ENCODE peak calls at places on chromosomes 3 and 15, in seven cellular contexts. One of them, this sample, is unnamed. For H3K4me1, the result is how much of the 10 kb centered on the place peaks cover.

GRCh38 chr3:46021516-46021915 is 5.8 kb downstream of the XCR1 start:
- DNase-seq in esophagus muscularis mucosa: peak
- DNase-seq in gastrocnemius medialis: no peak
- DNase-seq in pancreas: no peak
- DNase-seq in H9: no peak
- DNase-seq in stomach: no peak
- DNase-seq in A549: no peak
- DNase-seq in this sample: no peak

GRCh38 chr3:122969585-122970453 is 57.7 kb downstream of the SEMA5B start:
- DNase-seq in esophagus muscularis mucosa: no peak
- DNase-seq in gastrocnemius medialis: no peak
- DNase-seq in pancreas: no peak
- DNase-seq in H9: no peak
- DNase-seq in stomach: no peak
- DNase-seq in A549: no peak
- DNase-seq in this sample: no peak

GRCh38 chr3:61634678-61635077 is 73.3 kb downstream of the PTPRG start:
- DNase-seq in esophagus muscularis mucosa: no peak
- DNase-seq in gastrocnemius medialis: no peak
- DNase-seq in pancreas: no peak
- DNase-seq in H9: no peak
- DNase-seq in stomach: no peak
- DNase-seq in A549: no peak
- DNase-seq in this sample: no peak

GRCh38 chr3:24151595-24151994 is 206.5 kb downstream of the NR1D2 start:
- DNase-seq in esophagus muscularis mucosa: no peak
- DNase-seq in gastrocnemius medialis: no peak
- DNase-seq in pancreas: no peak
- DNase-seq in H9: no peak
- DNase-seq in stomach: no peak
- DNase-seq in A549: no peak
- DNase-seq in this sample: no peak

GRCh38 chr3:123424321-123424998 is 24.4 kb downstream of the ADCY5 start:
- DNase-seq in esophagus muscularis mucosa: no peak
- DNase-seq in gastrocnemius medialis: no peak
- DNase-seq in pancreas: peak
- DNase-seq in H9: no peak
- DNase-seq in stomach: no peak
- DNase-seq in A549: no peak
- DNase-seq in this sample: no peak

GRCh38 chr3:186930639-186931486 is 537 bp downstream of the ST6GAL1 start:
- DNase-seq in esophagus muscularis mucosa: no peak
- DNase-seq in gastrocnemius medialis: peak
- DNase-seq in pancreas: peak
- DNase-seq in H9: peak
- DNase-seq in stomach: peak
- DNase-seq in A549: peak
- DNase-seq in this sample: peak

GRCh38 chr3:53042654-53043053 is 3.2 kb downstream of the SFMBT1 start:
- DNase-seq in esophagus muscularis mucosa: no peak
- DNase-seq in gastrocnemius medialis: no peak
- DNase-seq in pancreas: no peak
- DNase-seq in H9: no peak
- DNase-seq in stomach: no peak
- DNase-seq in A549: no peak
- DNase-seq in this sample: no peak

GRCh38 chr3:197456271-197457091 is 99.3 kb downstream of the BDH1 start:
- DNase-seq in esophagus muscularis mucosa: peak
- DNase-seq in gastrocnemius medialis: peak
- DNase-seq in pancreas: peak
- DNase-seq in H9: peak
- DNase-seq in stomach: peak
- DNase-seq in A549: peak
- DNase-seq in this sample: peak

GRCh38 chr3:73086071-73086494 is 24.6 kb downstream of the EBLN2 start:
- DNase-seq in esophagus muscularis mucosa: no peak
- DNase-seq in gastrocnemius medialis: no peak
- DNase-seq in pancreas: peak
- DNase-seq in H9: no peak
- DNase-seq in stomach: peak
- DNase-seq in A549: peak
- DNase-seq in this sample: no peak

GRCh38 chr3:40800343-40800742 is 275.6 kb downstream of the ZNF621 start:
- DNase-seq in esophagus muscularis mucosa: peak
- DNase-seq in gastrocnemius medialis: peak
- DNase-seq in pancreas: no peak
- DNase-seq in H9: no peak
- DNase-seq in stomach: no peak
- DNase-seq in A549: peak
- DNase-seq in this sample: no peak

GRCh38 chr3:185176756-185177359 is 24.0 kb upstream of the C3orf70 start:
- DNase-seq in esophagus muscularis mucosa: no peak
- DNase-seq in gastrocnemius medialis: no peak
- DNase-seq in pancreas: no peak
- DNase-seq in H9: peak
- DNase-seq in stomach: no peak
- DNase-seq in A549: peak
- DNase-seq in this sample: no peak

GRCh38 chr3:41148901-41149300 is 50.4 kb upstream of the CTNNB1 start:
- DNase-seq in esophagus muscularis mucosa: no peak
- DNase-seq in gastrocnemius medialis: no peak
- DNase-seq in pancreas: no peak
- DNase-seq in H9: no peak
- DNase-seq in stomach: no peak
- DNase-seq in A549: no peak
- DNase-seq in this sample: no peak

GRCh38 chr3:129502641-129503386 is 25.6 kb upstream of the RHO start:
- DNase-seq in esophagus muscularis mucosa: no peak
- DNase-seq in gastrocnemius medialis: peak
- DNase-seq in pancreas: no peak
- DNase-seq in H9: no peak
- DNase-seq in stomach: no peak
- DNase-seq in A549: no peak
- DNase-seq in this sample: no peak

GRCh38 chr3:4655145-4656045 is 162.2 kb downstream of the ITPR1 start:
- DNase-seq in esophagus muscularis mucosa: no peak
- DNase-seq in gastrocnemius medialis: no peak
- DNase-seq in pancreas: no peak
- DNase-seq in H9: no peak
- DNase-seq in stomach: no peak
- DNase-seq in A549: no peak
- DNase-seq in this sample: no peak

GRCh38 chr15:79849789-79850188 is 47.0 kb downstream of the MTHFS start:
- DNase-seq in esophagus muscularis mucosa: no peak
- DNase-seq in gastrocnemius medialis: no peak
- DNase-seq in pancreas: no peak
- DNase-seq in H9: peak
- DNase-seq in stomach: peak
- DNase-seq in A549: peak
- DNase-seq in this sample: no peak

GRCh38 chr3:29643034-29643425 is 362.2 kb downstream of the RBMS3 start:
- DNase-seq in esophagus muscularis mucosa: no peak
- DNase-seq in gastrocnemius medialis: no peak
- DNase-seq in pancreas: no peak
- DNase-seq in H9: no peak
- DNase-seq in stomach: no peak
- DNase-seq in A549: no peak
- DNase-seq in this sample: no peak

GRCh38 chr3:150868282-150868681 is 37.0 kb downstream of the MINDY4B start:
- DNase-seq in esophagus muscularis mucosa: no peak
- DNase-seq in gastrocnemius medialis: no peak
- DNase-seq in pancreas: no peak
- DNase-seq in H9: no peak
- DNase-seq in stomach: no peak
- DNase-seq in A549: peak
- DNase-seq in this sample: no peak

GRCh38 chr15:90953947-90954711 is 555 bp upstream of the RCCD1 start:
- DNase-seq in esophagus muscularis mucosa: no peak
- DNase-seq in gastrocnemius medialis: no peak
- DNase-seq in pancreas: no peak
- DNase-seq in H9: no peak
- DNase-seq in stomach: no peak
- DNase-seq in A549: no peak
- DNase-seq in this sample: no peak

GRCh38 chr3:116201032-116201690 is 244.1 kb downstream of the LSAMP start:
- DNase-seq in esophagus muscularis mucosa: no peak
- DNase-seq in gastrocnemius medialis: no peak
- DNase-seq in pancreas: no peak
- DNase-seq in H9: no peak
- DNase-seq in stomach: no peak
- DNase-seq in A549: no peak
- DNase-seq in this sample: no peak

GRCh38 chr3:25831578-25831977 is 41.7 kb downstream of the OXSM start:
- DNase-seq in esophagus muscularis mucosa: no peak
- DNase-seq in gastrocnemius medialis: no peak
- DNase-seq in pancreas: no peak
- DNase-seq in H9: no peak
- DNase-seq in stomach: no peak
- DNase-seq in A549: peak
- DNase-seq in this sample: no peak

DNA sequence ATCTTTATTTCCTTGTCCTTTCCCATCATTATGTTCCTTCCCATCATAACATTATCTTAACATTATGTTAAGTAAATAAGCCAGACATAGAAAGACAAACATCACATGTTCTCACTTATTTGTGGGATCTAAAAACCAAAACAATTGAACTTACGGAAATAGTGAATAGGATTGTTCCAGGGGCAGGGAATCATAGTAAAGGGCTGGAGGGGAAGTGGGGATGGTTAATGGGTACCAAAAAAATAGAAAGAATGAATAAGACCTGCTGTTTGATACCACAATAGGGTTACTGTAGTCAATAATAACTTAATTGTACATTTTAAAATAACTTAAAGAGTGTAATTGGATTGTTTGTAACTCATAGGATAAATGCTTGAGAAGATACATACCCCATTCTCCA is 36.7 kb upstream of the MBNL1 start:
- DNase-seq in esophagus muscularis mucosa: no peak
- DNase-seq in gastrocnemius medialis: no peak
- DNase-seq in pancreas: no peak
- DNase-seq in H9: no peak
- DNase-seq in stomach: no peak
- DNase-seq in A549: no peak
- DNase-seq in this sample: no peak
- H3K4me1 ChIP-seq in esophagus muscularis mucosa: under half
- H3K4me1 ChIP-seq in gastrocnemius medialis: under half
- H3K4me1 ChIP-seq in pancreas: under half
- H3K4me1 ChIP-seq in H9: under half
- H3K4me1 ChIP-seq in stomach: under half
- H3K4me1 ChIP-seq in A549: under half
- H3K4me1 ChIP-seq in this sample: under half

GRCh38 chr3:36408146-36408545 is 27.8 kb downstream of the STAC start:
- DNase-seq in esophagus muscularis mucosa: no peak
- DNase-seq in gastrocnemius medialis: no peak
- DNase-seq in pancreas: no peak
- DNase-seq in H9: no peak
- DNase-seq in stomach: no peak
- DNase-seq in A549: no peak
- DNase-seq in this sample: no peak
- TF ChIP-seq CTCF in esophagus muscularis mucosa: peak
- TF ChIP-seq CTCF in gastrocnemius medialis: no peak
- TF ChIP-seq CTCF in pancreas: no peak
- TF ChIP-seq CTCF in H9: peak
- TF ChIP-seq CTCF in stomach: no peak
- TF ChIP-seq CTCF in A549: peak
- TF ChIP-seq CTCF in this sample: no peak

GRCh38 chr3:195224980-195225580 is 45.9 kb downstream of the XXYLT1 start:
- DNase-seq in esophagus muscularis mucosa: no peak
- DNase-seq in gastrocnemius medialis: no peak
- DNase-seq in pancreas: no peak
- DNase-seq in H9: no peak
- DNase-seq in stomach: peak
- DNase-seq in A549: no peak
- DNase-seq in this sample: peak

GRCh38 chr3:195221015-195221853 is 49.7 kb downstream of the XXYLT1 start:
- DNase-seq in esophagus muscularis mucosa: no peak
- DNase-seq in gastrocnemius medialis: no peak
- DNase-seq in pancreas: no peak
- DNase-seq in H9: no peak
- DNase-seq in stomach: no peak
- DNase-seq in A549: no peak
- DNase-seq in this sample: no peak

GRCh38 chr3:195219351-195220045 is 51.5 kb downstream of the XXYLT1 start:
- DNase-seq in esophagus muscularis mucosa: no peak
- DNase-seq in gastrocnemius medialis: no peak
- DNase-seq in pancreas: no peak
- DNase-seq in H9: no peak
- DNase-seq in stomach: no peak
- DNase-seq in A549: no peak
- DNase-seq in this sample: no peak

GRCh38 chr3:195224156-195224979 is 46.6 kb downstream of the XXYLT1 start:
- DNase-seq in esophagus muscularis mucosa: no peak
- DNase-seq in gastrocnemius medialis: no peak
- DNase-seq in pancreas: no peak
- DNase-seq in H9: no peak
- DNase-seq in stomach: peak
- DNase-seq in A549: no peak
- DNase-seq in this sample: peak

GRCh38 chr3:195221876-195222617 is 48.9 kb downstream of the XXYLT1 start:
- DNase-seq in esophagus muscularis mucosa: no peak
- DNase-seq in gastrocnemius medialis: no peak
- DNase-seq in pancreas: no peak
- DNase-seq in H9: no peak
- DNase-seq in stomach: no peak
- DNase-seq in A549: no peak
- DNase-seq in this sample: no peak
- H3K4me1 ChIP-seq in esophagus muscularis mucosa: under half
- H3K4me1 ChIP-seq in gastrocnemius medialis: under half
- H3K4me1 ChIP-seq in pancreas: under half
- H3K4me1 ChIP-seq in H9: under half
- H3K4me1 ChIP-seq in stomach: under half
- H3K4me1 ChIP-seq in A549: under half
- H3K4me1 ChIP-seq in this sample: under half

DNA sequence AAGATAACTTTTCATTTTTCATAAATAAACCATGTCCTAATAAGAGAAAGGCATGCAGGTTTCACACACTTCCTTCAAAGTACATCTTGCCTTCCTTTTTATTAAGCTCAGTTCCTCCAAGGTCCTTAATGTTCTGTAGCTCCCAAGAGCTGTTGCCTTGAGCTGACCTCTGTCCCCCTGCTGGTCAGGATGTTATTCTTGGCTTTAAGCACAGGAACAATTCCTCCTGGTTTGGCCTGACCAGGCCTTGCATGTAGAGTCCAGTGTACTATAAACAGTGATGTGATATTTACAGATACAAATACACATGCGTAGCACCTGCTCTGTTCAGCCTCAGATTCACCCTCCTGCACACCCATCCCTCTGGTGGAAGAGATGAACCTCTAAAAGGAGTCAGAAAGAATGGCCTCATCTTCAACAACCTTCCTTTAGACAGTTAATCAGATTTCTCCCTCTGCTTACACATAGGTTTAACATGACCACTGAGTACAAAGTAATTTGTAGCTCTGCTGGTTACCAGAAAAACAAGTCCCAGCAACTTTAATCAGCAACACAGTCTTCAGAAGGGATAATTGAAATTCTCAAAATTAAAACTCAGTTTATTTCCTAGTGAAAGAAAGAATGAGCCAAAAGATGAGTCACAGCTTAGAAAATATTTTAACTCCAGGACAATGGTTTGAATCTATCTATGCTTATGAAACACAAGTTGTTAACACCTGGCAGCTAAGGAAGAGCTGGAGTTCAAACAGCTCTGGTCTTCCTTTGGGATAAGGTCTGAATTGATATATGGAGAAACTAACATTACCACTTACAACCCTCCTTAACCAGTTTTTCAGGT is 46.5 kb downstream of the PTPN9 start:
- DNase-seq in esophagus muscularis mucosa: peak
- DNase-seq in gastrocnemius medialis: peak
- DNase-seq in pancreas: peak
- DNase-seq in H9: peak
- DNase-seq in stomach: peak
- DNase-seq in A549: peak
- DNase-seq in this sample: peak
- TF ChIP-seq CTCF in esophagus muscularis mucosa: peak
- TF ChIP-seq CTCF in gastrocnemius medialis: peak
- TF ChIP-seq CTCF in pancreas: peak
- TF ChIP-seq CTCF in H9: peak
- TF ChIP-seq CTCF in stomach: no peak
- TF ChIP-seq CTCF in A549: peak
- TF ChIP-seq CTCF in this sample: peak